ENCODE peak calls at places on chromosomes 13 and 19, in five cellular contexts. S is astrocyte of the spinal cord; C is activated T-cell treated with anti-CD3 and anti-CD28 coated beads, Interleukin-2, amount 50 U/mL, for 1 hour; M is HS-5; I is NCI-H345. N is an unnamed sample.

GRCh38 chr19:55441692-55442321 is 1.3 kb downstream of the SHISA7 start:
- DNase-seq in S (no peak), C (no peak), M (no peak), I (peak; percentile 42), N (no peak)

GRCh38 chr13:42247883-42248282 is 24.1 kb upstream of the AKAP11 start:
- DNase-seq in S (no peak), C (no peak), M (no peak), I (no peak), N (no peak)

GRCh38 chr13:76886005-76886291 is 257 bp downstream of the KCTD12 start:
- DNase-seq in S (no peak), C (no peak), M (no peak), I (no peak), N (no peak)

GRCh38 chr13:112998506-112999280 is 29.7 kb downstream of the MCF2L start:
- DNase-seq in S (no peak), C (no peak), M (no peak), I (no peak), N (no peak)

GRCh38 chr13:59734393-59734792 is 429.3 kb downstream of the DIAPH3 start:
- DNase-seq in S (no peak), C (no peak), M (no peak), I (peak; percentile 12), N (peak; percentile 43)

GRCh38 chr13:105847532-105848295 is 687.7 kb downstream of the EFNB2 start:
- DNase-seq in S (peak; percentile 44), C (no peak), M (no peak), I (peak; percentile 55), N (no peak)

GRCh38 chr13:30143671-30144400 is 163.5 kb downstream of the KATNAL1 start:
- DNase-seq in S (peak; percentile 70), C (no peak), M (no peak), I (no peak), N (no peak)

GRCh38 chr19:1041835-1042685 is 2.2 kb downstream of the ABCA7 start:
- DNase-seq in S (no peak), C (no peak), M (no peak), I (peak; percentile 23), N (no peak)

GRCh38 chr13:106118996-106119395 is 416.5 kb downstream of the EFNB2 start:
- DNase-seq in S (no peak), C (no peak), M (no peak), I (no peak), N (no peak)

GRCh38 chr13:40058757-40059236 is 403.3 kb downstream of the COG6 start:
- DNase-seq in S (no peak), C (no peak), M (no peak), I (no peak), N (no peak)

GRCh38 chr13:106213028-106213427 is 322.4 kb downstream of the EFNB2 start:
- DNase-seq in S (no peak), C (no peak), M (no peak), I (no peak), N (no peak)

GRCh38 chr19:11116507-11116906 is 27.2 kb downstream of the LDLR start:
- DNase-seq in S (no peak), C (no peak), M (no peak), I (no peak), N (no peak)

GRCh38 chr13:71858647-71859046 is 8.4 kb downstream of the DACH1 start:
- DNase-seq in S (no peak), C (no peak), M (no peak), I (no peak), N (no peak)

GRCh38 chr19:57903298-57904174 is 12.9 kb downstream of the ZNF417 start:
- DNase-seq in S (peak; percentile 26), C (no peak), M (peak; percentile 8), I (no peak), N (no peak)

GRCh38 chr13:42893346-42893745 is 98.7 kb downstream of the EPSTI1 start:
- DNase-seq in S (peak; percentile 57), C (no peak), M (peak; percentile 10), I (no peak), N (no peak)

GRCh38 chr13:112134150-112135075 is 67.5 kb downstream of the SOX1 start:
- DNase-seq in S (no peak), C (no peak), M (no peak), I (no peak), N (peak; percentile 25)

GRCh38 chr19:3785938-3786824 is at the start of gene MATK:
- DNase-seq in S (no peak), C (peak; percentile 39), M (no peak), I (no peak), N (no peak)

GRCh38 chr13:106567421-106568224 is at the start of gene ARGLU1:
- DNase-seq in S (peak; percentile 92), C (peak; percentile 99), M (peak; percentile 41), I (peak; percentile 96), N (peak; percentile 99)

GRCh38 chr13:75908137-75908536 is 272.0 kb downstream of the LMO7 start:
- DNase-seq in S (no peak), C (no peak), M (no peak), I (no peak), N (no peak)

N was measured in activated effector memory CD4-positive, alpha-beta T cell treated with anti-CD3 and anti-CD28 coated beads, Interleukin-2, amount 50 U/mL, for 16 hours.